ENCODE peak calls at places on chromosomes 6 and 20, in nine cellular contexts. B, L, W, Q, R, J, K, E and A are unnamed samples.

GRCh38 chr6:140403020-140403419 is 1028.6 kb upstream of the CITED2 start:
- DNase-seq in B (no peak), L (no peak), W (no peak), Q (no peak), R (no peak), J (no peak), K (no peak), E (no peak), A (no peak)

GRCh38 chr6:128275030-128275429 is 245.4 kb downstream of the PTPRK start:
- DNase-seq in B (no peak), L (no peak), W (no peak), Q (no peak), R (no peak), J (no peak), K (peak; percentile 62), E (no peak), A (peak; percentile 7)

GRCh38 chr6:27126815-27127537 is 120.5 kb upstream of the PRSS16 start:
- DNase-seq in B (peak; percentile 88), L (peak; percentile 87), W (no peak), Q (peak; percentile 95), R (peak; percentile 44), J (peak; percentile 78), K (peak; percentile 92), E (peak; percentile 49), A (peak; percentile 82)

GRCh38 chr6:28988536-28989415 is 16.3 kb downstream of the ZNF311 start:
- DNase-seq in B (peak; percentile 85), L (no peak), W (no peak), Q (peak; percentile 71), R (no peak), J (peak; percentile 68), K (peak; percentile 66), E (peak; percentile 0), A (no peak)

GRCh38 chr6:163337958-163338357 is 76.6 kb upstream of the QKI start:
- DNase-seq in B (no peak), L (peak; percentile 25), W (no peak), Q (no peak), R (no peak), J (no peak), K (no peak), E (no peak), A (no peak)

GRCh38 chr20:48267825-48268615 is 482.7 kb upstream of the SULF2 start:
- DNase-seq in B (no peak), L (no peak), W (no peak), Q (no peak), R (no peak), J (no peak), K (no peak), E (no peak), A (no peak)

GRCh38 chr20:1887756-1888155 is 7.5 kb upstream of the SIRPA start:
- DNase-seq in B (no peak), L (no peak), W (no peak), Q (no peak), R (no peak), J (no peak), K (no peak), E (no peak), A (no peak)

GRCh38 chr6:136753624-136754023 is 38.7 kb downstream of the MAP3K5 start:
- DNase-seq in B (no peak), L (no peak), W (no peak), Q (no peak), R (no peak), J (peak; percentile 58), K (no peak), E (no peak), A (no peak)

GRCh38 chr6:166512567-166512966 is 73.9 kb downstream of the RAMACL start:
- DNase-seq in B (no peak), L (no peak), W (no peak), Q (no peak), R (no peak), J (no peak), K (no peak), E (no peak), A (no peak)

GRCh38 chr20:38200646-38201045 is 35.6 kb upstream of the TGM2 start:
- DNase-seq in B (no peak), L (no peak), W (no peak), Q (peak; percentile 43), R (no peak), J (no peak), K (no peak), E (no peak), A (no peak)

GRCh38 chr20:63934271-63935068 is 21.7 kb downstream of the UCKL1 start:
- DNase-seq in B (peak; percentile 54), L (no peak), W (no peak), Q (no peak), R (no peak), J (no peak), K (no peak), E (no peak), A (no peak)

GRCh38 chr20:11098888-11099287 is 425.1 kb upstream of the JAG1 start:
- DNase-seq in B (no peak), L (no peak), W (no peak), Q (no peak), R (no peak), J (no peak), K (peak; percentile 37), E (no peak), A (no peak)

GRCh38 chr6:28537509-28538140 is 11.9 kb downstream of the GPX5 start:
- DNase-seq in B (peak; percentile 61), L (no peak), W (no peak), Q (no peak), R (no peak), J (no peak), K (no peak), E (peak; percentile 59), A (no peak)

GRCh38 chr6:89144358-89145041 is 1.4 kb upstream of the PM20D2 start:
- DNase-seq in B (no peak), L (no peak), W (no peak), Q (no peak), R (no peak), J (no peak), K (no peak), E (no peak), A (no peak)

GRCh38 chr6:35192301-35192860 is 21.4 kb upstream of the SCUBE3 start:
- DNase-seq in B (no peak), L (no peak), W (no peak), Q (no peak), R (no peak), J (no peak), K (no peak), E (no peak), A (no peak)

GRCh38 chr6:166583230-166583629 is 3.2 kb downstream of the RAMACL start:
- DNase-seq in B (no peak), L (no peak), W (no peak), Q (no peak), R (no peak), J (no peak), K (no peak), E (no peak), A (no peak)

GRCh38 chr20:41892031-41892430 is 273.9 kb upstream of the CHD6 start:
- DNase-seq in B (no peak), L (no peak), W (no peak), Q (no peak), R (no peak), J (no peak), K (no peak), E (no peak), A (no peak)

GRCh38 chr6:125812394-125813231 is 21.9 kb downstream of the NCOA7 start:
- DNase-seq in B (no peak), L (no peak), W (no peak), Q (no peak), R (no peak), J (no peak), K (peak; percentile 98), E (no peak), A (peak; percentile 89)

GRCh38 chr6:163413345-163414116 is 987 bp upstream of the QKI start:
- DNase-seq in B (peak; percentile 98), L (peak; percentile 68), W (peak; percentile 94), Q (peak; percentile 91), R (peak; percentile 88), J (peak; percentile 86), K (peak; percentile 93), E (peak; percentile 92), A (peak; percentile 81)